ENCODE peak calls at places on chromosomes 16 and 17, in six cellular contexts. J is ELR; H is stimulated activated CD4-positive, alpha-beta T cell treated with anti-CD3 and anti-CD28 coated beads, Interleukin-15, amount 100 ng/mL, for 1 hour; D is cardiac fibroblast; I is AG08396; U is body of pancreas. Q is an unnamed sample.

GRCh38 chr16:72537684-72538083 is 365.7 kb upstream of the PMFBP1 start:
- DNase-seq in J (peak; percentile 83), H (no peak), D (peak; percentile 48), I (peak; percentile 19), U (no peak), Q (peak; percentile 53)

GRCh38 chr17:31802502-31802901 is 56.5 kb downstream of the COPRS start:
- DNase-seq in J (no peak), H (no peak), D (peak; percentile 26), I (no peak), U (no peak), Q (no peak)

GRCh38 chr17:61723183-61723582 is 132.2 kb upstream of the NACA2 start:
- DNase-seq in J (no peak), H (no peak), D (no peak), I (no peak), U (no peak), Q (no peak)

GRCh38 chr16:3736116-3736515 is 18.8 kb upstream of the TRAP1 start:
- DNase-seq in J (no peak), H (no peak), D (no peak), I (no peak), U (no peak), Q (no peak)

GRCh38 chr17:76191891-76192290 is 48.4 kb downstream of the RNF157 start:
- DNase-seq in J (no peak), H (no peak), D (no peak), I (no peak), U (no peak), Q (no peak)

GRCh38 chr17:37358098-37358829 is 17.5 kb upstream of the C17orf78 start:
- DNase-seq in J (peak; percentile 75), H (peak; percentile 6), D (peak; percentile 53), I (peak; percentile 68), U (peak; percentile 52), Q (peak; percentile 45)

GRCh38 chr16:4696905-4697866 is 3.8 kb downstream of the NUDT16L1 start:
- DNase-seq in J (no peak), H (no peak), D (no peak), I (peak; percentile 5), U (no peak), Q (no peak)

GRCh38 chr17:28227278-28228108 is 91.5 kb upstream of the TMEM97 start:
- DNase-seq in J (peak; percentile 34), H (no peak), D (peak; percentile 27), I (peak; percentile 54), U (peak; percentile 98), Q (peak; percentile 29)

GRCh38 chr16:61887903-61888302 is 148.3 kb downstream of the CDH8 start:
- DNase-seq in J (peak; percentile 22), H (no peak), D (peak; percentile 11), I (no peak), U (no peak), Q (peak; percentile 73)

GRCh38 chr16:84501077-84501735 is 3.3 kb downstream of the MEAK7 start:
- DNase-seq in J (peak; percentile 99), H (no peak), D (no peak), I (peak; percentile 52), U (peak; percentile 16), Q (peak; percentile 57)

GRCh38 chr17:1787301-1787902 is 25.5 kb downstream of the SERPINF1 start:
- DNase-seq in J (peak; percentile 97), H (no peak), D (peak; percentile 91), I (peak; percentile 93), U (peak; percentile 55), Q (peak; percentile 95)

GRCh38 chr17:56762988-56763387 is 70.7 kb downstream of the C17orf67 start:
- DNase-seq in J (peak; percentile 55), H (no peak), D (no peak), I (no peak), U (no peak), Q (no peak)

GRCh38 chr17:48006936-48007703 is 30.5 kb downstream of the COPZ2 start:
- DNase-seq in J (no peak), H (no peak), D (no peak), I (no peak), U (no peak), Q (no peak)

GRCh38 chr17:16178836-16179235 is 36.5 kb downstream of the NCOR1 start:
- DNase-seq in J (peak; percentile 76), H (no peak), D (no peak), I (no peak), U (no peak), Q (no peak)

GRCh38 chr17:9628509-9628908 is 16.8 kb upstream of the USP43 start:
- DNase-seq in J (no peak), H (no peak), D (no peak), I (no peak), U (no peak), Q (no peak)

GRCh38 chr17:77407321-77408277 is 266.8 kb downstream of the SEC14L1 start:
- DNase-seq in J (no peak), H (no peak), D (no peak), I (no peak), U (no peak), Q (no peak)

GRCh38 chr16:67481561-67482259 is 753 bp upstream of the ATP6V0D1 start:
- DNase-seq in J (peak; percentile 46), H (peak; percentile 10), D (peak; percentile 45), I (no peak), U (peak; percentile 54), Q (no peak)

GRCh38 chr17:43768382-43768781 is 9.8 kb upstream of the SOST start:
- DNase-seq in J (no peak), H (no peak), D (no peak), I (no peak), U (no peak), Q (no peak)